ENCODE peak calls at places on chromosome 3, in four cellular contexts. H, Q, I and K are unnamed samples.

GRCh38 chr3:66362541-66362941 is 138.3 kb downstream of the LRIG1 start:
- DNase-seq in H (no peak), Q (no peak), I (no peak), K (no peak)

GRCh38 chr3:157856078-157856939 is 249.9 kb downstream of the SHOX2 start:
- DNase-seq in H (no peak), Q (no peak), I (no peak), K (no peak)

GRCh38 chr3:132399054-132399929 is 18.0 kb upstream of the DNAJC13 start:
- DNase-seq in H (peak; percentile 74), Q (no peak), I (no peak), K (no peak)

GRCh38 chr3:17891139-17891850 is 148.9 kb upstream of the TBC1D5 start:
- DNase-seq in H (no peak), Q (no peak), I (no peak), K (no peak)

GRCh38 chr3:140204271-140204984 is 269.4 kb downstream of the CLSTN2 start:
- DNase-seq in H (no peak), Q (no peak), I (no peak), K (no peak)

GRCh38 chr3:137695351-137695750 is 68.8 kb upstream of the SOX14 start:
- DNase-seq in H (no peak), Q (no peak), I (no peak), K (no peak)

GRCh38 chr3:66483006-66483928 is 17.6 kb downstream of the LRIG1 start:
- DNase-seq in H (no peak), Q (peak; percentile 77), I (peak; percentile 56), K (no peak)

GRCh38 chr3:112688085-112688769 is 47.3 kb upstream of the CCDC80 start:
- DNase-seq in H (peak; percentile 25), Q (no peak), I (no peak), K (no peak)

GRCh38 chr3:5275529-5275928 is 88.0 kb downstream of the EDEM1 start:
- DNase-seq in H (no peak), Q (no peak), I (no peak), K (no peak)

GRCh38 chr3:24048843-24049242 is 103.8 kb downstream of the NR1D2 start:
- DNase-seq in H (no peak), Q (no peak), I (no peak), K (no peak)

GRCh38 chr3:138774529-138775253 is 60.0 kb downstream of the PIK3CB start:
- DNase-seq in H (peak; percentile 1), Q (no peak), I (no peak), K (no peak)

GRCh38 chr3:32117324-32117723 is 10.9 kb downstream of the GPD1L start:
- DNase-seq in H (no peak), Q (no peak), I (no peak), K (no peak)

GRCh38 chr3:79361748-79362378 is 405.9 kb downstream of the ROBO1 start:
- DNase-seq in H (peak; percentile 73), Q (no peak), I (no peak), K (no peak)

GRCh38 chr3:14391033-14391432 is 11.4 kb upstream of the SLC6A6 start:
- DNase-seq in H (no peak), Q (no peak), I (no peak), K (no peak)

GRCh38 chr3:36957862-36958686 is 13.2 kb upstream of the TRANK1 start:
- DNase-seq in H (no peak), Q (no peak), I (no peak), K (no peak)

GRCh38 chr3:117348881-117349280 is 639.3 kb downstream of the TUSC7 start:
- DNase-seq in H (no peak), Q (no peak), I (no peak), K (no peak)

GRCh38 chr3:71173421-71173975 is 410.0 kb downstream of the FOXP1 start:
- DNase-seq in H (no peak), Q (no peak), I (no peak), K (no peak)

GRCh38 chr3:189914799-189915198 is 205.9 kb downstream of the P3H2 start:
- DNase-seq in H (no peak), Q (no peak), I (no peak), K (no peak)

GRCh38 chr3:183265157-183265642 is 12.1 kb downstream of the B3GNT5 start:
- DNase-seq in H (no peak), Q (no peak), I (peak; percentile 62), K (no peak)

GRCh38 chr3:43726511-43726910 is 35.8 kb downstream of the ABHD5 start:
- DNase-seq in H (no peak), Q (no peak), I (no peak), K (no peak)

GRCh38 chr3:194485876-194486539 is 794 bp downstream of the ATP13A3 start:
- DNase-seq in H (peak; percentile 24), Q (peak; percentile 88), I (peak; percentile 65), K (peak; percentile 92)

GRCh38 chr3:11199902-11200678 is 45.8 kb downstream of the HRH1 start:
- DNase-seq in H (no peak), Q (no peak), I (no peak), K (no peak)

GRCh38 chr3:13244695-13245449 is 171.6 kb upstream of the IQSEC1 start:
- DNase-seq in H (no peak), Q (no peak), I (no peak), K (no peak)

GRCh38 chr3:138835177-138835757 is 539 bp upstream of the PIK3CB start:
- DNase-seq in H (no peak), Q (no peak), I (no peak), K (no peak)

DNA sequence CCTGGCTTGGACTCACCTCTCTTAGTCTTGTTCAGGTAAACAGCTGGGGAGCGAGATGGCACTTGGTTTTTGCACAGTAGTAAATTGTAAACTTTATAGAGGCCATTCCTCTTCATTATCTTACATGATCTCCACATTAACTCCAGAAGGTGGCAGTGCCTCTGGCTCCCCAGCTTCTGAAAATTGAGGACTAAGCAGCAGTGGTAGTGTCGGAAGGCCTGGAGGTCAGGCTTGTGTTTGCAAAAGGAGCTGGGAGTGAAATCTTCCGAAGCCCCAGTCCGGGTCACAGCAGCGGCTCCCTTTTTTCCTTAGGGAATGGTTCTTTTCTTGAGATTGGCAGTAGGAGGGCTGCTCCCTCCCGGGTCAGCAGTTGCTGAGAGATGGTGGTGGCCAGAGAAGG is 85.7 kb downstream of the FNDC3B start:
- DNase-seq in H (no peak), Q (no peak), I (no peak), K (no peak)
- H3K4me1 ChIP-seq in H (peaks cover 11% of the 10 kb centered on the region), Q (peaks cover 18% of the 10 kb centered on the region), I (no peaks in the 10 kb centered on the region), K (peaks cover 53% of the 10 kb centered on the region)

DNA sequence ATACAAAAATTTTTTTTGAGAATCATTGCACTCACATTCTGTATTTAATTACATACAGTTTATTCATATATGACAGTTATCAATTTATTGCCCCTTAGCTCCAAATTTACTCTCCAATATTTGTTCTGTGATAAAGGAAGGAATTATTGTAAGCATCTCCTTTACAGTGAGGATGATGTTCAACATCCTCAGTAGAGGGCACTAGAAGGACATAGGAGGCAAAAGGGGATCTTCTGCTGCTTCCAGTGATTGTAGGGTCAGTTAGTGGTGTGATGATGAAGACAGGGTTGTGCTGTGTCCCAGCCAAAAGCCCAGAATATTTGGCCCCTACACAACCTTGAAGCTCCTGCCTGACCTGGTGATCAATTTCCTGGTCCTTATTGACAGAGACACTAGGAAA is 89.9 kb upstream of the DCBLD2 start:
- DNase-seq in H (no peak), Q (no peak), I (no peak), K (no peak)
- TF ChIP-seq CTCF in H (peak; percentile 15), Q (no peak), I (no peak), K (no peak)

GRCh38 chr3:48215019-48215418 is 8.3 kb upstream of the CAMP start:
- DNase-seq in H (no peak), Q (peak; percentile 81), I (no peak), K (no peak)
- H3K27ac ChIP-seq in H (no peak overlapping the region), Q (peak overlapping the region; percentile 82), I (peak overlapping the region; percentile 55), K (no peak overlapping the region)

GRCh38 chr3:135392151-135392550 is 573.4 kb upstream of the PPP2R3A start:
- DNase-seq in H (no peak), Q (no peak), I (no peak), K (no peak)

GRCh38 chr3:135393898-135394525 is 571.5 kb upstream of the PPP2R3A start:
- DNase-seq in H (no peak), Q (no peak), I (no peak), K (no peak)

GRCh38 chr3:135393159-135393558 is 572.4 kb upstream of the PPP2R3A start:
- DNase-seq in H (no peak), Q (no peak), I (no peak), K (no peak)
- H3K4me1 ChIP-seq in H (no peaks in the 10 kb centered on the region), Q (no peaks in the 10 kb centered on the region), I (no peaks in the 10 kb centered on the region), K (no peaks in the 10 kb centered on the region)

GRCh38 chr3:179832333-179832854 is 179.6 kb downstream of the USP13 start:
- DNase-seq in H (no peak), Q (no peak), I (no peak), K (no peak)

GRCh38 chr3:179840985-179841384 is 188.1 kb downstream of the USP13 start:
- DNase-seq in H (no peak), Q (no peak), I (no peak), K (no peak)

GRCh38 chr3:179842061-179842460 is 189.2 kb downstream of the USP13 start:
- DNase-seq in H (no peak), Q (no peak), I (no peak), K (no peak)

GRCh38 chr3:179833294-179833693 is 180.5 kb downstream of the USP13 start:
- DNase-seq in H (no peak), Q (no peak), I (no peak), K (no peak)

GRCh38 chr3:179837374-179837773 is 184.5 kb downstream of the USP13 start:
- DNase-seq in H (no peak), Q (no peak), I (no peak), K (no peak)
- TF ChIP-seq CTCF in H (peak; percentile 13), Q (no peak), I (no peak), K (no peak)

GRCh38 chr3:150078983-150079739 is 108.5 kb upstream of the PFN2 start:
- DNase-seq in H (no peak), Q (no peak), I (no peak), K (no peak)

GRCh38 chr3:150076443-150076842 is 105.7 kb upstream of the PFN2 start:
- DNase-seq in H (no peak), Q (no peak), I (no peak), K (no peak)

GRCh38 chr3:150075417-150075865 is 104.7 kb upstream of the PFN2 start:
- DNase-seq in H (no peak), Q (no peak), I (no peak), K (no peak)

GRCh38 chr3:150077581-150078247 is 107.0 kb upstream of the PFN2 start:
- DNase-seq in H (no peak), Q (no peak), I (no peak), K (no peak)

DNA sequence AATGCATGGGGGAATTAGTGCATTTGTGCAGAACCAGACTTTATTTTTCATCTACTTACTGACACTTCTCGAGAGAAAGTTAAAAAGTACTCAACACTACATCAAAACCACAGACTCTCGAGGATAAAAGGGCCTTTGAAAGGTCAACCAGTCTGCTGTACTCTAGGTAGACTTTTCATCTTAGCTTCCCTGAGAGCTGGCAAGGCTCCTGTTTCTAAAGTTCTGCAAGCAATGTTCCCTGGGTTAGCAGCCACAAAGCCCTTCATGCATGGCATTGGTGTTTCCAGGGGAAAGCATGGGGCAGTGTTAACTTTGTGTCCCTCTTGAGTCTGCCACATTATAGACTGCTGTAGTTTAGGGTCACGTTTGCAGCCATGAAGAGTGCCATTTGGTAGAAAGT is 106.4 kb upstream of the PFN2 start:
- DNase-seq in H (no peak), Q (no peak), I (no peak), K (no peak)
- H3K27ac ChIP-seq in H (no peak overlapping the region), Q (no peak overlapping the region), I (no peak overlapping the region), K (no peak overlapping the region)

GRCh38 chr3:125053304-125053699 is 2.5 kb downstream of the HEG1 start:
- DNase-seq in H (no peak), Q (no peak), I (no peak), K (peak; percentile 23)
- H3K4me1 ChIP-seq in H (peaks cover 58% of the 10 kb centered on the region), Q (peaks cover 13% of the 10 kb centered on the region), I (no peaks in the 10 kb centered on the region), K (peaks cover 70% of the 10 kb centered on the region)